ENCODE peak calls at places on chromosome 21, in nine cellular contexts. One of them, this sample, is unnamed.
A peak's percentile ranks its signal among the peaks of the same experiment; 100 is the strongest.

GRCh38 chr21:44439211-44439600 is 16.1 kb upstream of the LRRC3 start:
- DNase-seq in RWPE2: peak; percentile 40
- DNase-seq in fibroblast of the aortic adventitia: no peak
- DNase-seq in T-helper 9 cell: no peak
- DNase-seq in heart right ventricle: no peak
- DNase-seq in mesothelial cell of epicardium: no peak
- DNase-seq in HEK293T: no peak
- DNase-seq in endodermal cell: no peak
- DNase-seq in amniotic epithelial cell: no peak
- DNase-seq in this sample: no peak

GRCh38 chr21:45972716-45973474 is 8.7 kb upstream of the COL6A1 start:
- DNase-seq in RWPE2: peak; percentile 52
- DNase-seq in fibroblast of the aortic adventitia: peak; percentile 95
- DNase-seq in T-helper 9 cell: no peak
- DNase-seq in heart right ventricle: peak; percentile 84
- DNase-seq in mesothelial cell of epicardium: peak; percentile 85
- DNase-seq in HEK293T: no peak
- DNase-seq in endodermal cell: peak; percentile 80
- DNase-seq in amniotic epithelial cell: peak; percentile 91
- DNase-seq in this sample: peak; percentile 92

GRCh38 chr21:42456457-42456856 is 39.6 kb downstream of the RSPH1 start:
- DNase-seq in RWPE2: no peak
- DNase-seq in fibroblast of the aortic adventitia: no peak
- DNase-seq in T-helper 9 cell: no peak
- DNase-seq in heart right ventricle: no peak
- DNase-seq in mesothelial cell of epicardium: no peak
- DNase-seq in HEK293T: no peak
- DNase-seq in endodermal cell: peak; percentile 10
- DNase-seq in amniotic epithelial cell: no peak
- DNase-seq in this sample: no peak

GRCh38 chr21:46599251-46599572 is 5.7 kb downstream of the S100B start:
- DNase-seq in RWPE2: no peak
- DNase-seq in fibroblast of the aortic adventitia: peak; percentile 95
- DNase-seq in T-helper 9 cell: no peak
- DNase-seq in heart right ventricle: no peak
- DNase-seq in mesothelial cell of epicardium: no peak
- DNase-seq in HEK293T: no peak
- DNase-seq in endodermal cell: no peak
- DNase-seq in amniotic epithelial cell: peak; percentile 91
- DNase-seq in this sample: peak; percentile 92

GRCh38 chr21:46328151-46328550 is 4.2 kb downstream of the PCNT start:
- DNase-seq in RWPE2: no peak
- DNase-seq in fibroblast of the aortic adventitia: no peak
- DNase-seq in T-helper 9 cell: no peak
- DNase-seq in heart right ventricle: no peak
- DNase-seq in mesothelial cell of epicardium: no peak
- DNase-seq in HEK293T: no peak
- DNase-seq in endodermal cell: no peak
- DNase-seq in amniotic epithelial cell: no peak
- DNase-seq in this sample: no peak

GRCh38 chr21:15820857-15821256 is 91.1 kb downstream of the USP25 start:
- DNase-seq in RWPE2: no peak
- DNase-seq in fibroblast of the aortic adventitia: peak; percentile 30
- DNase-seq in T-helper 9 cell: no peak
- DNase-seq in heart right ventricle: no peak
- DNase-seq in mesothelial cell of epicardium: no peak
- DNase-seq in HEK293T: no peak
- DNase-seq in endodermal cell: no peak
- DNase-seq in amniotic epithelial cell: no peak
- DNase-seq in this sample: peak; percentile 39

GRCh38 chr21:28142692-28143091 is 850.0 kb downstream of the LTN1 start:
- DNase-seq in RWPE2: no peak
- DNase-seq in fibroblast of the aortic adventitia: peak; percentile 82
- DNase-seq in T-helper 9 cell: no peak
- DNase-seq in heart right ventricle: no peak
- DNase-seq in mesothelial cell of epicardium: no peak
- DNase-seq in HEK293T: no peak
- DNase-seq in endodermal cell: no peak
- DNase-seq in amniotic epithelial cell: peak; percentile 76
- DNase-seq in this sample: peak; percentile 82

GRCh38 chr21:37237764-37238163 is 29.4 kb downstream of the VPS26C start:
- DNase-seq in RWPE2: no peak
- DNase-seq in fibroblast of the aortic adventitia: no peak
- DNase-seq in T-helper 9 cell: no peak
- DNase-seq in heart right ventricle: no peak
- DNase-seq in mesothelial cell of epicardium: no peak
- DNase-seq in HEK293T: no peak
- DNase-seq in endodermal cell: no peak
- DNase-seq in amniotic epithelial cell: no peak
- DNase-seq in this sample: no peak

GRCh38 chr21:46455575-46456385 is 2.9 kb upstream of the DIP2A start:
- DNase-seq in RWPE2: no peak
- DNase-seq in fibroblast of the aortic adventitia: peak; percentile 80
- DNase-seq in T-helper 9 cell: no peak
- DNase-seq in heart right ventricle: no peak
- DNase-seq in mesothelial cell of epicardium: no peak
- DNase-seq in HEK293T: no peak
- DNase-seq in endodermal cell: no peak
- DNase-seq in amniotic epithelial cell: peak; percentile 29
- DNase-seq in this sample: peak; percentile 84

GRCh38 chr21:40278345-40278744 is 411.1 kb downstream of the PCP4 start:
- DNase-seq in RWPE2: no peak
- DNase-seq in fibroblast of the aortic adventitia: no peak
- DNase-seq in T-helper 9 cell: no peak
- DNase-seq in heart right ventricle: no peak
- DNase-seq in mesothelial cell of epicardium: no peak
- DNase-seq in HEK293T: no peak
- DNase-seq in endodermal cell: no peak
- DNase-seq in amniotic epithelial cell: no peak
- DNase-seq in this sample: no peak

GRCh38 chr21:32094792-32095191 is 184.1 kb downstream of the MIS18A start:
- DNase-seq in RWPE2: no peak
- DNase-seq in fibroblast of the aortic adventitia: peak; percentile 28
- DNase-seq in T-helper 9 cell: no peak
- DNase-seq in heart right ventricle: no peak
- DNase-seq in mesothelial cell of epicardium: no peak
- DNase-seq in HEK293T: no peak
- DNase-seq in endodermal cell: peak; percentile 56
- DNase-seq in amniotic epithelial cell: no peak
- DNase-seq in this sample: peak; percentile 62

GRCh38 chr21:20647603-20648002 is 350.6 kb upstream of the NCAM2 start:
- DNase-seq in RWPE2: no peak
- DNase-seq in fibroblast of the aortic adventitia: peak; percentile 19
- DNase-seq in T-helper 9 cell: no peak
- DNase-seq in heart right ventricle: no peak
- DNase-seq in mesothelial cell of epicardium: no peak
- DNase-seq in HEK293T: no peak
- DNase-seq in endodermal cell: no peak
- DNase-seq in amniotic epithelial cell: peak; percentile 70
- DNase-seq in this sample: no peak

GRCh38 chr21:44857127-44857892 is 16.2 kb downstream of the PTTG1IP start:
- DNase-seq in RWPE2: no peak
- DNase-seq in fibroblast of the aortic adventitia: no peak
- DNase-seq in T-helper 9 cell: no peak
- DNase-seq in heart right ventricle: no peak
- DNase-seq in mesothelial cell of epicardium: no peak
- DNase-seq in HEK293T: no peak
- DNase-seq in endodermal cell: no peak
- DNase-seq in amniotic epithelial cell: no peak
- DNase-seq in this sample: no peak

GRCh38 chr21:45318146-45318555 is 30.5 kb upstream of the POFUT2 start:
- DNase-seq in RWPE2: peak; percentile 39
- DNase-seq in fibroblast of the aortic adventitia: no peak
- DNase-seq in T-helper 9 cell: no peak
- DNase-seq in heart right ventricle: peak; percentile 19
- DNase-seq in mesothelial cell of epicardium: no peak
- DNase-seq in HEK293T: no peak
- DNase-seq in endodermal cell: no peak
- DNase-seq in amniotic epithelial cell: no peak
- DNase-seq in this sample: no peak

GRCh38 chr21:46619846-46620245 is 15.0 kb upstream of the S100B start:
- DNase-seq in RWPE2: no peak
- DNase-seq in fibroblast of the aortic adventitia: peak; percentile 34
- DNase-seq in T-helper 9 cell: no peak
- DNase-seq in heart right ventricle: no peak
- DNase-seq in mesothelial cell of epicardium: no peak
- DNase-seq in HEK293T: no peak
- DNase-seq in endodermal cell: no peak
- DNase-seq in amniotic epithelial cell: peak; percentile 20
- DNase-seq in this sample: peak; percentile 14

GRCh38 chr21:39386194-39386593 is 37.3 kb upstream of the HMGN1 start:
- DNase-seq in RWPE2: no peak
- DNase-seq in fibroblast of the aortic adventitia: peak; percentile 43
- DNase-seq in T-helper 9 cell: no peak
- DNase-seq in heart right ventricle: peak; percentile 49
- DNase-seq in mesothelial cell of epicardium: no peak
- DNase-seq in HEK293T: no peak
- DNase-seq in endodermal cell: no peak
- DNase-seq in amniotic epithelial cell: peak; percentile 52
- DNase-seq in this sample: no peak

GRCh38 chr21:35932232-35932911 is 128.0 kb downstream of the SETD4 start:
- DNase-seq in RWPE2: no peak
- DNase-seq in fibroblast of the aortic adventitia: peak; percentile 92
- DNase-seq in T-helper 9 cell: no peak
- DNase-seq in heart right ventricle: peak; percentile 27
- DNase-seq in mesothelial cell of epicardium: no peak
- DNase-seq in HEK293T: no peak
- DNase-seq in endodermal cell: no peak
- DNase-seq in amniotic epithelial cell: peak; percentile 96
- DNase-seq in this sample: peak; percentile 91

GRCh38 chr21:44828362-44829056 is 10.6 kb upstream of the SUMO3 start:
- DNase-seq in RWPE2: no peak
- DNase-seq in fibroblast of the aortic adventitia: no peak
- DNase-seq in T-helper 9 cell: no peak
- DNase-seq in heart right ventricle: no peak
- DNase-seq in mesothelial cell of epicardium: no peak
- DNase-seq in HEK293T: no peak
- DNase-seq in endodermal cell: no peak
- DNase-seq in amniotic epithelial cell: no peak
- DNase-seq in this sample: peak; percentile 20

GRCh38 chr21:45002381-45003204 is 62.8 kb downstream of the SLX9 start:
- DNase-seq in RWPE2: peak; percentile 50
- DNase-seq in fibroblast of the aortic adventitia: no peak
- DNase-seq in T-helper 9 cell: no peak
- DNase-seq in heart right ventricle: peak; percentile 8
- DNase-seq in mesothelial cell of epicardium: no peak
- DNase-seq in HEK293T: no peak
- DNase-seq in endodermal cell: no peak
- DNase-seq in amniotic epithelial cell: no peak
- DNase-seq in this sample: no peak

GRCh38 chr21:45064091-45064490 is 10.3 kb upstream of the ADARB1 start:
- DNase-seq in RWPE2: no peak
- DNase-seq in fibroblast of the aortic adventitia: no peak
- DNase-seq in T-helper 9 cell: no peak
- DNase-seq in heart right ventricle: no peak
- DNase-seq in mesothelial cell of epicardium: no peak
- DNase-seq in HEK293T: no peak
- DNase-seq in endodermal cell: peak; percentile 63
- DNase-seq in amniotic epithelial cell: no peak
- DNase-seq in this sample: no peak

GRCh38 chr21:15483138-15483780 is 246.5 kb upstream of the USP25 start:
- DNase-seq in RWPE2: peak; percentile 81
- DNase-seq in fibroblast of the aortic adventitia: peak; percentile 95
- DNase-seq in T-helper 9 cell: peak; percentile 66
- DNase-seq in heart right ventricle: peak; percentile 81
- DNase-seq in mesothelial cell of epicardium: peak; percentile 89
- DNase-seq in HEK293T: peak; percentile 86
- DNase-seq in endodermal cell: peak; percentile 95
- DNase-seq in amniotic epithelial cell: peak; percentile 86
- DNase-seq in this sample: peak; percentile 90

GRCh38 chr21:25944672-25945213 is 210.0 kb downstream of the GABPA start:
- DNase-seq in RWPE2: no peak
- DNase-seq in fibroblast of the aortic adventitia: no peak
- DNase-seq in T-helper 9 cell: no peak
- DNase-seq in heart right ventricle: no peak
- DNase-seq in mesothelial cell of epicardium: no peak
- DNase-seq in HEK293T: no peak
- DNase-seq in endodermal cell: no peak
- DNase-seq in amniotic epithelial cell: no peak
- DNase-seq in this sample: peak; percentile 40

GRCh38 chr21:14900058-14900457 is 164.7 kb downstream of the NRIP1 start:
- DNase-seq in RWPE2: no peak
- DNase-seq in fibroblast of the aortic adventitia: peak; percentile 59
- DNase-seq in T-helper 9 cell: no peak
- DNase-seq in heart right ventricle: no peak
- DNase-seq in mesothelial cell of epicardium: no peak
- DNase-seq in HEK293T: no peak
- DNase-seq in endodermal cell: no peak
- DNase-seq in amniotic epithelial cell: peak; percentile 59
- DNase-seq in this sample: peak; percentile 71

GRCh38 chr21:16742116-16742515 is 770.7 kb upstream of the CXADR start:
- DNase-seq in RWPE2: no peak
- DNase-seq in fibroblast of the aortic adventitia: peak; percentile 88
- DNase-seq in T-helper 9 cell: no peak
- DNase-seq in heart right ventricle: no peak
- DNase-seq in mesothelial cell of epicardium: no peak
- DNase-seq in HEK293T: no peak
- DNase-seq in endodermal cell: no peak
- DNase-seq in amniotic epithelial cell: no peak
- DNase-seq in this sample: no peak

GRCh38 chr21:38679531-38679930 is 126.2 kb upstream of the ETS2 start:
- DNase-seq in RWPE2: no peak
- DNase-seq in fibroblast of the aortic adventitia: peak; percentile 74
- DNase-seq in T-helper 9 cell: no peak
- DNase-seq in heart right ventricle: no peak
- DNase-seq in mesothelial cell of epicardium: no peak
- DNase-seq in HEK293T: no peak
- DNase-seq in endodermal cell: no peak
- DNase-seq in amniotic epithelial cell: peak; percentile 63
- DNase-seq in this sample: peak; percentile 83

GRCh38 chr21:41894922-41895557 is 15.9 kb upstream of the PRDM15 start:
- DNase-seq in RWPE2: no peak
- DNase-seq in fibroblast of the aortic adventitia: peak; percentile 68
- DNase-seq in T-helper 9 cell: no peak
- DNase-seq in heart right ventricle: no peak
- DNase-seq in mesothelial cell of epicardium: no peak
- DNase-seq in HEK293T: no peak
- DNase-seq in endodermal cell: no peak
- DNase-seq in amniotic epithelial cell: peak; percentile 99
- DNase-seq in this sample: no peak

GRCh38 chr21:17428484-17428869 is 84.4 kb upstream of the CXADR start:
- DNase-seq in RWPE2: no peak
- DNase-seq in fibroblast of the aortic adventitia: no peak
- DNase-seq in T-helper 9 cell: no peak
- DNase-seq in heart right ventricle: no peak
- DNase-seq in mesothelial cell of epicardium: no peak
- DNase-seq in HEK293T: no peak
- DNase-seq in endodermal cell: no peak
- DNase-seq in amniotic epithelial cell: no peak
- DNase-seq in this sample: no peak

GRCh38 chr21:32974653-32975052 is 51.1 kb upstream of the OLIG2 start:
- DNase-seq in RWPE2: no peak
- DNase-seq in fibroblast of the aortic adventitia: no peak
- DNase-seq in T-helper 9 cell: no peak
- DNase-seq in heart right ventricle: no peak
- DNase-seq in mesothelial cell of epicardium: no peak
- DNase-seq in HEK293T: no peak
- DNase-seq in endodermal cell: no peak
- DNase-seq in amniotic epithelial cell: no peak
- DNase-seq in this sample: no peak

GRCh38 chr21:36297938-36298572 is 21.9 kb upstream of the MORC3 start:
- DNase-seq in RWPE2: no peak
- DNase-seq in fibroblast of the aortic adventitia: peak; percentile 34
- DNase-seq in T-helper 9 cell: peak; percentile 50
- DNase-seq in heart right ventricle: no peak
- DNase-seq in mesothelial cell of epicardium: no peak
- DNase-seq in HEK293T: no peak
- DNase-seq in endodermal cell: no peak
- DNase-seq in amniotic epithelial cell: peak; percentile 21
- DNase-seq in this sample: peak; percentile 82